ENCODE peak calls at places on chromosomes 4 and X, in five cellular contexts. O is K562; M is IMR-90; G is A549; Q is CD4-positive, alpha-beta T cell. E is an unnamed sample.

GRCh38 chrX:30635630-30636029 is 17.6 kb upstream of the GK start:
- DNase-seq in O (peak; percentile 29), M (peak; percentile 32), G (no peak), Q (no peak), E (no peak)

GRCh38 chr4:182593413-182593812 is 323.8 kb downstream of the DCTD start:
- DNase-seq in O (no peak), M (no peak), G (no peak), Q (no peak), E (no peak)

GRCh38 chr4:188658958-188659522 is 519.8 kb downstream of the TRIML1 start:
- DNase-seq in O (peak; percentile 9), M (no peak), G (no peak), Q (no peak), E (no peak)

GRCh38 chrX:133608406-133608805 is 193.1 kb upstream of the GPC4 start:
- DNase-seq in O (no peak), M (peak; percentile 2), G (no peak), Q (no peak), E (no peak)

GRCh38 chrX:2549874-2550273 is 49.1 kb upstream of the DHRSX start:
- DNase-seq in O (no peak), M (no peak), G (no peak), Q (no peak), E (no peak)

GRCh38 chr4:182142146-182143085 is 100.8 kb upstream of the TENM3 start:
- DNase-seq in O (no peak), M (peak; percentile 58), G (no peak), Q (no peak), E (no peak)

GRCh38 chrX:104392350-104392749 is 137.6 kb upstream of the ESX1 start:
- DNase-seq in O (no peak), M (no peak), G (no peak), Q (no peak), E (no peak)

GRCh38 chr4:184466634-184467033 is 7.7 kb downstream of the IRF2 start:
- DNase-seq in O (no peak), M (no peak), G (no peak), Q (no peak), E (no peak)

GRCh38 chr4:123421227-123421941 is 24.8 kb downstream of the SPRY1 start:
- DNase-seq in O (no peak), M (peak; percentile 74), G (no peak), Q (no peak), E (no peak)

GRCh38 chrX:152445926-152446325 is 5.2 kb downstream of the GABRA3 start:
- DNase-seq in O (no peak), M (no peak), G (no peak), Q (no peak), E (no peak)

GRCh38 chr4:169080970-169081369 is 70.9 kb upstream of the CBR4 start:
- DNase-seq in O (no peak), M (peak; percentile 57), G (no peak), Q (no peak), E (no peak)

GRCh38 chr4:7324651-7325121 is 110.0 kb downstream of the PSAPL1 start:
- DNase-seq in O (no peak), M (no peak), G (no peak), Q (no peak), E (no peak)

GRCh38 chr4:125994024-125994423 is 679.3 kb downstream of the FAT4 start:
- DNase-seq in O (no peak), M (peak; percentile 22), G (no peak), Q (no peak), E (no peak)

GRCh38 chr4:1337376-1337831 is 9.6 kb upstream of the UVSSA start:
- DNase-seq in O (peak; percentile 12), M (peak; percentile 51), G (no peak), Q (peak; percentile 23), E (no peak)

GRCh38 chr4:165813606-165814005 is 59.4 kb upstream of the TLL1 start:
- DNase-seq in O (no peak), M (no peak), G (no peak), Q (no peak), E (no peak)

GRCh38 chr4:78776729-78777555 is 792 bp downstream of the BMP2K start:
- DNase-seq in O (peak; percentile 68), M (peak; percentile 71), G (peak; percentile 41), Q (peak; percentile 20), E (peak; percentile 48)

GRCh38 chr4:127782275-127783025 is at the start of gene HSPA4L:
- DNase-seq in O (no peak), M (peak; percentile 45), G (peak; percentile 65), Q (no peak), E (peak; percentile 67)

GRCh38 chr4:76943129-76943620 is 6.4 kb upstream of the SEPTIN11 start:
- DNase-seq in O (peak; percentile 79), M (peak; percentile 75), G (no peak), Q (no peak), E (no peak)

GRCh38 chrX:43899878-43900815 is 17.9 kb upstream of the MAOB start:
- DNase-seq in O (no peak), M (no peak), G (no peak), Q (no peak), E (no peak)

GRCh38 chrX:80174925-80175574 is 160.5 kb downstream of the TBX22 start:
- DNase-seq in O (no peak), M (no peak), G (no peak), Q (no peak), E (no peak)

GRCh38 chrX:63349307-63349706 is 1.8 kb downstream of the SPIN4 start:
- DNase-seq in O (peak; percentile 42), M (no peak), G (no peak), Q (no peak), E (no peak)

GRCh38 chr4:28278676-28279075 is 1418.0 kb downstream of the STIM2 start:
- DNase-seq in O (no peak), M (no peak), G (no peak), Q (no peak), E (no peak)

GRCh38 chr4:185911556-185912064 is 99.6 kb upstream of the SORBS2 start:
- DNase-seq in O (no peak), M (peak; percentile 4), G (no peak), Q (no peak), E (no peak)

GRCh38 chrX:52934704-52935468 is 23.4 kb downstream of the FAM156A start:
- DNase-seq in O (peak; percentile 91), M (peak; percentile 96), G (peak; percentile 78), Q (peak; percentile 83), E (peak; percentile 77)
- TF ChIP-seq CTCF in O (peak; percentile 86), M (peak; percentile 98), G (peak; percentile 81), Q (peak; percentile 72), E (peak; percentile 38)

GRCh38 chr4:71783972-71784371 is at the start of gene GC:
- DNase-seq in O (no peak), M (no peak), G (no peak), Q (no peak), E (no peak)
- TF ChIP-seq CTCF in O (no peak), M (no peak), G (no peak), Q (no peak), E (no peak)

GRCh38 chrX:45630078-45630477 is 429.4 kb upstream of the DIPK2B start:
- DNase-seq in O (no peak), M (no peak), G (no peak), Q (no peak), E (no peak)

GRCh38 chrX:45633419-45633818 is 432.7 kb upstream of the DIPK2B start:
- DNase-seq in O (no peak), M (no peak), G (no peak), Q (no peak), E (no peak)

GRCh38 chrX:45628041-45628440 is 427.4 kb upstream of the DIPK2B start:
- DNase-seq in O (no peak), M (peak; percentile 48), G (no peak), Q (no peak), E (no peak)

DNA sequence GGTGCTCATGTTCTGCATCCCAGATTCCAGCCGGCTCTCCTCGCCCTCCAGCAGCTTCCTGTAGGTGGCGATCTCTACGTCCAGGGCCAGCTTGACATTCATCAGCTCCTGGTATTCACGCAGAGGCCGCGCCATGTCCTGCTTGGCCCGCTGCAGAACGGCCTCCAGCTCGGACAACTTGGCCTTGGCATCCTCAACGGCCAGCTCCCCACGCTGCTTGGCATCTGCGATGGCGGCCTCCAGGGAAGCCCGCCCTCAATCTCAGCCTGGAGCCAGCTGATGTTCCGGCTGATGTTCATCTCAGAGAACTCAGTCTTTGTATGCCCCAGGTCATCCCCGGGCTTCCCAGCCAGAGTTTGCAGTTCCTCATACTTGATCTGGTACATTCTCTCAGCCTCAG is 431.8 kb upstream of the DIPK2B start:
- DNase-seq in O (peak; percentile 1), M (no peak), G (no peak), Q (no peak), E (no peak)
- TF ChIP-seq CTCF in O (no peak), M (no peak), G (no peak), Q (no peak), E (no peak)

GRCh38 chrX:155048997-155049619 is 21.8 kb downstream of the CMC4 start:
- DNase-seq in O (peak; percentile 80), M (peak; percentile 55), G (peak; percentile 27), Q (peak; percentile 25), E (no peak)
- TF ChIP-seq CTCF in O (peak; percentile 79), M (peak; percentile 52), G (peak; percentile 51), Q (peak; percentile 54), E (no peak)

GRCh38 chr4:132332932-132333722 is 816.0 kb upstream of the PCDH10 start:
- DNase-seq in O (peak; percentile 6), M (no peak), G (peak; percentile 0), Q (no peak), E (no peak)
- TF ChIP-seq CTCF in O (no peak), M (no peak), G (peak; percentile 15), Q (no peak), E (no peak)

DNA sequence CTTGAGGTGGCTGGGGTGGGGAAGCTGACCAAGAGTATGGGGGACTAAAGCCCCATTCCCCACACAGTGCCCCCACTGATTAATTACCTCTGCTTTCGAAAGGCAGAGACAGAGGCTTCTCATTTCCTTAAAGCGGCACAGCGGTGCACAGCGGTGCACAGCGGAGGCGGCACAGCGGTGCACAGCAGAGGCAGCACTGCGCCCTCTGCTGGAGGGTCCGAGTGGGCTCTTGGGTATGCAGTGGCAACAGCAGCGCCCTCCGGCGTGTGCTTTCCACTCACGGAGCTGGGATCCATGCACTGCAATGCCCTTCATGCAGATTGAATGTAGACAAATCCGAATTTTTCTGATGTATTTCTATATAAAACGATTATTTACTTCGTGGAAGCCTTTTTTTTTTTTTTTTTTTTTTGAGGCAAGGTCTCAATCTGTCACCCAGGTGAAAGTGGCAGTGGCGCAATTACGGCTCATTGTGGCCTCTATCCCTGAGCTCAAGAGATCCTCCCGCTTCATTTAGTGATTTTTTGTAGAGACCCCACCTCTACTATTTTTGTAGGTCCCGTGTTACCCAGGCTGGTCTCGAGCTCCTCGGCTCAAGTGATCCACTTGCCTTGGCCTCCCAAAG is 19.7 kb upstream of the PRPS2 start:
- DNase-seq in O (peak; percentile 84), M (peak; percentile 31), G (peak; percentile 27), Q (peak; percentile 65), E (peak; percentile 64)
- TF ChIP-seq CTCF in O (peak; percentile 95), M (peak; percentile 75), G (peak; percentile 70), Q (peak; percentile 61), E (peak; percentile 69)

GRCh38 chrX:15645266-15645665 is 19.3 kb downstream of the CLTRN start:
- DNase-seq in O (peak; percentile 8), M (no peak), G (no peak), Q (no peak), E (no peak)
- TF ChIP-seq CTCF in O (no peak), M (no peak), G (no peak), Q (no peak), E (no peak)

E was measured in GM20000.